ENCODE peak calls at places on chromosomes 3 and 15, in ten cellular contexts. H, I, V, P, O, C, Y, K, M and T are unnamed samples.

GRCh38 chr3:21543380-21544075 is 207.5 kb downstream of the ZNF385D start:
- DNase-seq in H (no peak), I (no peak), V (peak), P (no peak), O (no peak), C (no peak), Y (no peak), K (no peak), M (no peak), T (no peak)

GRCh38 chr3:51538115-51538458 is 432 bp upstream of the RAD54L2 start:
- DNase-seq in H (no peak), I (no peak), V (no peak), P (no peak), O (peak), C (no peak), Y (no peak), K (no peak), M (no peak), T (no peak)

GRCh38 chr3:45816544-45816943 is 20.2 kb upstream of the SLC6A20 start:
- DNase-seq in H (peak), I (no peak), V (peak), P (no peak), O (no peak), C (no peak), Y (no peak), K (no peak), M (no peak), T (no peak)

GRCh38 chr3:167228135-167228534 is 152.0 kb downstream of the ZBBX start:
- DNase-seq in H (peak), I (no peak), V (no peak), P (no peak), O (no peak), C (no peak), Y (no peak), K (no peak), M (peak), T (no peak)

GRCh38 chr3:178671261-178672191 is 135.3 kb downstream of the KCNMB2 start:
- DNase-seq in H (peak), I (no peak), V (no peak), P (no peak), O (no peak), C (no peak), Y (no peak), K (no peak), M (peak), T (no peak)

GRCh38 chr3:9497821-9498565 is 55.6 kb downstream of the LHFPL4 start:
- DNase-seq in H (peak), I (no peak), V (no peak), P (peak), O (no peak), C (no peak), Y (no peak), K (no peak), M (no peak), T (no peak)

GRCh38 chr3:65597952-65598413 is 440.7 kb downstream of the MAGI1 start:
- DNase-seq in H (no peak), I (no peak), V (no peak), P (no peak), O (no peak), C (no peak), Y (no peak), K (no peak), M (peak), T (no peak)

GRCh38 chr3:172987268-172987667 is 153.8 kb downstream of the SPATA16 start:
- DNase-seq in H (peak), I (no peak), V (peak), P (peak), O (peak), C (no peak), Y (no peak), K (no peak), M (no peak), T (no peak)

GRCh38 chr3:129022114-129022994 is 21.2 kb downstream of the EFCC1 start:
- DNase-seq in H (no peak), I (no peak), V (no peak), P (no peak), O (no peak), C (no peak), Y (no peak), K (peak), M (peak), T (no peak)

GRCh38 chr3:37703633-37704032 is 158.0 kb upstream of the CTDSPL start:
- DNase-seq in H (peak), I (no peak), V (peak), P (no peak), O (no peak), C (no peak), Y (no peak), K (no peak), M (no peak), T (no peak)

GRCh38 chr3:63689285-63689684 is 36.8 kb downstream of the SNTN start:
- DNase-seq in H (no peak), I (no peak), V (no peak), P (no peak), O (no peak), C (no peak), Y (no peak), K (no peak), M (peak), T (no peak)

GRCh38 chr3:100361897-100362296 is 27.3 kb downstream of the NIT2 start:
- DNase-seq in H (no peak), I (no peak), V (no peak), P (no peak), O (no peak), C (no peak), Y (no peak), K (no peak), M (no peak), T (no peak)

GRCh38 chr3:129522953-129523352 is 5.5 kb upstream of the RHO start:
- DNase-seq in H (no peak), I (no peak), V (no peak), P (no peak), O (no peak), C (no peak), Y (no peak), K (no peak), M (no peak), T (no peak)

GRCh38 chr3:42066516-42067181 is 24.5 kb upstream of the TRAK1 start:
- DNase-seq in H (peak), I (no peak), V (no peak), P (no peak), O (no peak), C (no peak), Y (no peak), K (no peak), M (peak), T (no peak)

GRCh38 chr15:89472785-89473256 is 23.6 kb downstream of the RHCG start:
- DNase-seq in H (peak), I (no peak), V (peak), P (peak), O (peak), C (no peak), Y (no peak), K (peak), M (peak), T (peak)

GRCh38 chr3:171753025-171753472 is 57.2 kb downstream of the PLD1 start:
- DNase-seq in H (no peak), I (no peak), V (no peak), P (no peak), O (no peak), C (no peak), Y (no peak), K (no peak), M (no peak), T (no peak)

GRCh38 chr15:40591310-40591845 is 2.7 kb upstream of the KNL1 start:
- DNase-seq in H (no peak), I (no peak), V (no peak), P (no peak), O (no peak), C (no peak), Y (no peak), K (no peak), M (no peak), T (no peak)

GRCh38 chr3:124250053-124250452 is 258.1 kb upstream of the ROPN1 start:
- DNase-seq in H (no peak), I (no peak), V (peak), P (no peak), O (no peak), C (no peak), Y (no peak), K (no peak), M (no peak), T (no peak)

GRCh38 chr3:14532691-14533456 is 7.3 kb downstream of the GRIP2 start:
- DNase-seq in H (no peak), I (no peak), V (peak), P (peak), O (no peak), C (peak), Y (no peak), K (peak), M (no peak), T (peak)

GRCh38 chr3:61943975-61944374 is 382.6 kb downstream of the PTPRG start:
- DNase-seq in H (no peak), I (no peak), V (no peak), P (no peak), O (no peak), C (no peak), Y (no peak), K (no peak), M (no peak), T (no peak)

GRCh38 chr3:160395297-160395696 is 3.7 kb downstream of the IFT80 start:
- DNase-seq in H (peak), I (no peak), V (peak), P (no peak), O (no peak), C (no peak), Y (no peak), K (no peak), M (peak), T (no peak)

GRCh38 chr3:43691120-43692002 is 623 bp downstream of the ABHD5 start:
- DNase-seq in H (no peak), I (no peak), V (peak), P (peak), O (peak), C (peak), Y (no peak), K (peak), M (peak), T (no peak)

GRCh38 chr15:30990451-30991300 is 752 bp downstream of the MTMR10 start:
- DNase-seq in H (peak), I (no peak), V (no peak), P (peak), O (no peak), C (no peak), Y (no peak), K (no peak), M (peak), T (peak)

GRCh38 chr3:136068708-136069107 is 103.2 kb downstream of the PPP2R3A start:
- DNase-seq in H (peak), I (no peak), V (no peak), P (no peak), O (no peak), C (no peak), Y (no peak), K (no peak), M (peak), T (no peak)

GRCh38 chr3:161305095-161305991 is 66.0 kb downstream of the SPTSSB start:
- DNase-seq in H (peak), I (no peak), V (no peak), P (peak), O (peak), C (no peak), Y (no peak), K (no peak), M (peak), T (no peak)

GRCh38 chr3:119551525-119552063 is 7.8 kb downstream of the CD80 start:
- DNase-seq in H (no peak), I (no peak), V (no peak), P (no peak), O (no peak), C (no peak), Y (no peak), K (no peak), M (no peak), T (no peak)

GRCh38 chr3:13570391-13571194 is 21.7 kb downstream of the FBLN2 start:
- DNase-seq in H (no peak), I (no peak), V (no peak), P (no peak), O (no peak), C (no peak), Y (no peak), K (peak), M (no peak), T (no peak)

GRCh38 chr3:59894425-59895146 is 844.8 kb upstream of the CFAP20DC start:
- DNase-seq in H (no peak), I (no peak), V (no peak), P (no peak), O (no peak), C (no peak), Y (no peak), K (no peak), M (no peak), T (no peak)

GRCh38 chr3:99866167-99866810 is 48.6 kb downstream of the CMSS1 start:
- DNase-seq in H (peak), I (no peak), V (no peak), P (no peak), O (no peak), C (no peak), Y (no peak), K (no peak), M (peak), T (no peak)

GRCh38 chr3:105614288-105615030 is 247.8 kb downstream of the ALCAM start:
- DNase-seq in H (peak), I (no peak), V (peak), P (no peak), O (no peak), C (no peak), Y (no peak), K (no peak), M (peak), T (no peak)

GRCh38 chr3:126200534-126200933 is 20.1 kb upstream of the ALDH1L1 start:
- DNase-seq in H (no peak), I (no peak), V (no peak), P (no peak), O (no peak), C (no peak), Y (no peak), K (no peak), M (no peak), T (no peak)